ENCODE peak calls at places on chromosomes 5 and 9, in ten cellular contexts. One of them, this sample, is unnamed.

GRCh38 chr5:169100735-169101075 is 200.2 kb downstream of the SLIT3 start:
- DNase-seq in HS-5: peak; percentile 30
- DNase-seq in SW 1271: no peak
- DNase-seq in G401: no peak
- DNase-seq in effector CD4-positive, alpha-beta T cell: no peak
- DNase-seq in NCI-H2107: no peak
- DNase-seq in endodermal cell: peak; percentile 89
- DNase-seq in NCI-H82: peak; percentile 72
- DNase-seq in cardiac fibroblast: peak; percentile 11
- DNase-seq in naive thymus-derived CD4-positive, alpha-beta T cell: no peak
- DNase-seq in this sample: no peak

GRCh38 chr5:173835662-173836061 is 52.5 kb upstream of the CPEB4 start:
- DNase-seq in SW 1271: no peak
- DNase-seq in naive thymus-derived CD4-positive, alpha-beta T cell: no peak
- DNase-seq in HS-5: no peak
- DNase-seq in effector CD4-positive, alpha-beta T cell: no peak
- DNase-seq in cardiac fibroblast: no peak
- DNase-seq in NCI-H2107: no peak
- DNase-seq in NCI-H82: no peak
- DNase-seq in endodermal cell: peak; percentile 43
- DNase-seq in G401: no peak
- DNase-seq in this sample: no peak

GRCh38 chr5:87113848-87114247 is 153.8 kb upstream of the RASA1 start:
- DNase-seq in SW 1271: peak; percentile 86
- DNase-seq in naive thymus-derived CD4-positive, alpha-beta T cell: no peak
- DNase-seq in G401: no peak
- DNase-seq in cardiac fibroblast: peak; percentile 39
- DNase-seq in endodermal cell: no peak
- DNase-seq in effector CD4-positive, alpha-beta T cell: no peak
- DNase-seq in NCI-H2107: no peak
- DNase-seq in HS-5: peak; percentile 86
- DNase-seq in NCI-H82: no peak
- DNase-seq in this sample: no peak

GRCh38 chr5:172931001-172931536 is 28.2 kb upstream of the RPL26L1 start:
- DNase-seq in G401: no peak
- DNase-seq in SW 1271: peak; percentile 84
- DNase-seq in NCI-H82: no peak
- DNase-seq in NCI-H2107: no peak
- DNase-seq in cardiac fibroblast: peak; percentile 86
- DNase-seq in endodermal cell: no peak
- DNase-seq in naive thymus-derived CD4-positive, alpha-beta T cell: no peak
- DNase-seq in effector CD4-positive, alpha-beta T cell: no peak
- DNase-seq in HS-5: peak; percentile 92
- DNase-seq in this sample: peak; percentile 62

GRCh38 chr5:171585981-171586380 is 166.5 kb downstream of the FGF18 start:
- DNase-seq in effector CD4-positive, alpha-beta T cell: no peak
- DNase-seq in NCI-H2107: no peak
- DNase-seq in naive thymus-derived CD4-positive, alpha-beta T cell: no peak
- DNase-seq in HS-5: no peak
- DNase-seq in NCI-H82: no peak
- DNase-seq in cardiac fibroblast: no peak
- DNase-seq in endodermal cell: peak; percentile 26
- DNase-seq in SW 1271: no peak
- DNase-seq in G401: no peak
- DNase-seq in this sample: no peak

GRCh38 chr5:88659529-88660325 is 223.3 kb downstream of the MEF2C start:
- DNase-seq in NCI-H2107: no peak
- DNase-seq in effector CD4-positive, alpha-beta T cell: no peak
- DNase-seq in SW 1271: no peak
- DNase-seq in endodermal cell: peak; percentile 88
- DNase-seq in naive thymus-derived CD4-positive, alpha-beta T cell: no peak
- DNase-seq in cardiac fibroblast: no peak
- DNase-seq in HS-5: no peak
- DNase-seq in G401: peak; percentile 89
- DNase-seq in NCI-H82: peak; percentile 66
- DNase-seq in this sample: peak; percentile 57

GRCh38 chr5:59348189-59348588 is 545.3 kb downstream of the PDE4D start:
- DNase-seq in HS-5: no peak
- DNase-seq in effector CD4-positive, alpha-beta T cell: no peak
- DNase-seq in SW 1271: peak; percentile 20
- DNase-seq in NCI-H82: no peak
- DNase-seq in G401: no peak
- DNase-seq in NCI-H2107: no peak
- DNase-seq in cardiac fibroblast: no peak
- DNase-seq in naive thymus-derived CD4-positive, alpha-beta T cell: no peak
- DNase-seq in endodermal cell: no peak
- DNase-seq in this sample: no peak

GRCh38 chr5:141637693-141638419 is 1.1 kb downstream of the RELL2 start:
- DNase-seq in naive thymus-derived CD4-positive, alpha-beta T cell: peak; percentile 53
- DNase-seq in effector CD4-positive, alpha-beta T cell: peak; percentile 40
- DNase-seq in cardiac fibroblast: peak; percentile 60
- DNase-seq in HS-5: no peak
- DNase-seq in G401: peak; percentile 19
- DNase-seq in NCI-H2107: no peak
- DNase-seq in SW 1271: peak; percentile 36
- DNase-seq in endodermal cell: peak; percentile 96
- DNase-seq in NCI-H82: peak; percentile 80
- DNase-seq in this sample: peak; percentile 78

GRCh38 chr9:33198163-33198562 is 31.0 kb upstream of the B4GALT1 start:
- DNase-seq in endodermal cell: no peak
- DNase-seq in SW 1271: no peak
- DNase-seq in naive thymus-derived CD4-positive, alpha-beta T cell: no peak
- DNase-seq in cardiac fibroblast: peak; percentile 92
- DNase-seq in NCI-H82: no peak
- DNase-seq in effector CD4-positive, alpha-beta T cell: no peak
- DNase-seq in HS-5: no peak
- DNase-seq in G401: no peak
- DNase-seq in NCI-H2107: no peak
- DNase-seq in this sample: peak; percentile 72

GRCh38 chr9:5499889-5500398 is 10.4 kb upstream of the PDCD1LG2 start:
- DNase-seq in G401: no peak
- DNase-seq in effector CD4-positive, alpha-beta T cell: no peak
- DNase-seq in endodermal cell: no peak
- DNase-seq in NCI-H2107: no peak
- DNase-seq in naive thymus-derived CD4-positive, alpha-beta T cell: no peak
- DNase-seq in HS-5: peak; percentile 60
- DNase-seq in SW 1271: no peak
- DNase-seq in NCI-H82: no peak
- DNase-seq in cardiac fibroblast: peak; percentile 91
- DNase-seq in this sample: no peak

GRCh38 chr5:1106385-1107166 is 5.3 kb downstream of the SLC12A7 start:
- DNase-seq in HS-5: no peak
- DNase-seq in SW 1271: no peak
- DNase-seq in endodermal cell: no peak
- DNase-seq in naive thymus-derived CD4-positive, alpha-beta T cell: peak; percentile 34
- DNase-seq in NCI-H82: no peak
- DNase-seq in G401: no peak
- DNase-seq in NCI-H2107: no peak
- DNase-seq in cardiac fibroblast: no peak
- DNase-seq in effector CD4-positive, alpha-beta T cell: no peak
- DNase-seq in this sample: no peak

GRCh38 chr5:117872798-117873368 is 1115.5 kb downstream of the DTWD2 start:
- DNase-seq in naive thymus-derived CD4-positive, alpha-beta T cell: no peak
- DNase-seq in SW 1271: no peak
- DNase-seq in NCI-H2107: no peak
- DNase-seq in HS-5: no peak
- DNase-seq in effector CD4-positive, alpha-beta T cell: no peak
- DNase-seq in G401: no peak
- DNase-seq in endodermal cell: peak; percentile 42
- DNase-seq in NCI-H82: peak; percentile 42
- DNase-seq in cardiac fibroblast: no peak
- DNase-seq in this sample: no peak

GRCh38 chr5:74266132-74266531 is 374.4 kb downstream of the ENC1 start:
- DNase-seq in SW 1271: no peak
- DNase-seq in effector CD4-positive, alpha-beta T cell: no peak
- DNase-seq in endodermal cell: no peak
- DNase-seq in naive thymus-derived CD4-positive, alpha-beta T cell: no peak
- DNase-seq in NCI-H2107: no peak
- DNase-seq in cardiac fibroblast: no peak
- DNase-seq in G401: no peak
- DNase-seq in HS-5: no peak
- DNase-seq in NCI-H82: no peak
- DNase-seq in this sample: no peak

GRCh38 chr9:68999393-69000105 is 14.4 kb downstream of the PRKACG start:
- DNase-seq in SW 1271: peak; percentile 74
- DNase-seq in cardiac fibroblast: peak; percentile 82
- DNase-seq in naive thymus-derived CD4-positive, alpha-beta T cell: peak; percentile 82
- DNase-seq in NCI-H2107: peak; percentile 24
- DNase-seq in G401: peak; percentile 90
- DNase-seq in effector CD4-positive, alpha-beta T cell: peak; percentile 58
- DNase-seq in NCI-H82: peak; percentile 87
- DNase-seq in HS-5: peak; percentile 5
- DNase-seq in endodermal cell: peak; percentile 88
- DNase-seq in this sample: no peak

GRCh38 chr9:95504053-95504963 is 12.5 kb downstream of the PTCH1 start:
- DNase-seq in HS-5: no peak
- DNase-seq in SW 1271: no peak
- DNase-seq in endodermal cell: peak; percentile 86
- DNase-seq in cardiac fibroblast: peak; percentile 51
- DNase-seq in naive thymus-derived CD4-positive, alpha-beta T cell: no peak
- DNase-seq in G401: peak; percentile 84
- DNase-seq in NCI-H82: peak; percentile 34
- DNase-seq in effector CD4-positive, alpha-beta T cell: no peak
- DNase-seq in NCI-H2107: no peak
- DNase-seq in this sample: no peak

GRCh38 chr9:77848897-77849296 is 182.7 kb downstream of the GNAQ start:
- DNase-seq in naive thymus-derived CD4-positive, alpha-beta T cell: no peak
- DNase-seq in NCI-H2107: no peak
- DNase-seq in SW 1271: peak; percentile 18
- DNase-seq in endodermal cell: no peak
- DNase-seq in NCI-H82: no peak
- DNase-seq in effector CD4-positive, alpha-beta T cell: no peak
- DNase-seq in G401: peak; percentile 11
- DNase-seq in cardiac fibroblast: peak; percentile 89
- DNase-seq in HS-5: peak; percentile 38
- DNase-seq in this sample: no peak

GRCh38 chr5:68396722-68397121 is 181.2 kb downstream of the PIK3R1 start:
- DNase-seq in effector CD4-positive, alpha-beta T cell: no peak
- DNase-seq in NCI-H82: peak; percentile 65
- DNase-seq in cardiac fibroblast: no peak
- DNase-seq in G401: no peak
- DNase-seq in SW 1271: no peak
- DNase-seq in NCI-H2107: no peak
- DNase-seq in HS-5: no peak
- DNase-seq in naive thymus-derived CD4-positive, alpha-beta T cell: no peak
- DNase-seq in endodermal cell: no peak
- DNase-seq in this sample: no peak

GRCh38 chr5:107372723-107373487 is 297.8 kb downstream of the EFNA5 start:
- DNase-seq in endodermal cell: no peak
- DNase-seq in NCI-H82: peak; percentile 73
- DNase-seq in HS-5: no peak
- DNase-seq in SW 1271: no peak
- DNase-seq in cardiac fibroblast: peak; percentile 32
- DNase-seq in G401: peak; percentile 82
- DNase-seq in effector CD4-positive, alpha-beta T cell: no peak
- DNase-seq in naive thymus-derived CD4-positive, alpha-beta T cell: no peak
- DNase-seq in NCI-H2107: no peak
- DNase-seq in this sample: no peak

GRCh38 chr9:32631991-32632390 is 3.5 kb downstream of the TAF1L start:
- DNase-seq in naive thymus-derived CD4-positive, alpha-beta T cell: no peak
- DNase-seq in NCI-H82: no peak
- DNase-seq in cardiac fibroblast: no peak
- DNase-seq in G401: no peak
- DNase-seq in HS-5: no peak
- DNase-seq in effector CD4-positive, alpha-beta T cell: no peak
- DNase-seq in SW 1271: no peak
- DNase-seq in NCI-H2107: no peak
- DNase-seq in endodermal cell: no peak
- DNase-seq in this sample: no peak

GRCh38 chr9:2925016-2925415 is 81.1 kb upstream of the PUM3 start:
- DNase-seq in effector CD4-positive, alpha-beta T cell: no peak
- DNase-seq in NCI-H2107: no peak
- DNase-seq in SW 1271: no peak
- DNase-seq in HS-5: no peak
- DNase-seq in cardiac fibroblast: no peak
- DNase-seq in NCI-H82: no peak
- DNase-seq in naive thymus-derived CD4-positive, alpha-beta T cell: no peak
- DNase-seq in endodermal cell: no peak
- DNase-seq in G401: no peak
- DNase-seq in this sample: no peak

GRCh38 chr9:131677445-131678180 is 62.3 kb downstream of the RAPGEF1 start:
- DNase-seq in NCI-H2107: no peak
- DNase-seq in G401: no peak
- DNase-seq in SW 1271: peak; percentile 74
- DNase-seq in HS-5: peak; percentile 45
- DNase-seq in naive thymus-derived CD4-positive, alpha-beta T cell: no peak
- DNase-seq in NCI-H82: peak; percentile 79
- DNase-seq in effector CD4-positive, alpha-beta T cell: no peak
- DNase-seq in cardiac fibroblast: peak; percentile 71
- DNase-seq in endodermal cell: no peak
- DNase-seq in this sample: no peak

GRCh38 chr5:6872441-6873160 is 159.4 kb downstream of the TENT4A start:
- DNase-seq in effector CD4-positive, alpha-beta T cell: no peak
- DNase-seq in SW 1271: no peak
- DNase-seq in HS-5: no peak
- DNase-seq in G401: no peak
- DNase-seq in NCI-H2107: no peak
- DNase-seq in naive thymus-derived CD4-positive, alpha-beta T cell: no peak
- DNase-seq in NCI-H82: no peak
- DNase-seq in endodermal cell: no peak
- DNase-seq in cardiac fibroblast: no peak
- DNase-seq in this sample: no peak

GRCh38 chr5:119070578-119070827 is 384 bp upstream of the DMXL1 start:
- DNase-seq in SW 1271: no peak
- DNase-seq in effector CD4-positive, alpha-beta T cell: no peak
- DNase-seq in HS-5: no peak
- DNase-seq in naive thymus-derived CD4-positive, alpha-beta T cell: no peak
- DNase-seq in cardiac fibroblast: no peak
- DNase-seq in G401: no peak
- DNase-seq in endodermal cell: no peak
- DNase-seq in NCI-H2107: peak; percentile 47
- DNase-seq in NCI-H82: peak; percentile 94
- DNase-seq in this sample: peak; percentile 95

GRCh38 chr9:122931851-122932199 is 513 bp upstream of the ZBTB26 start:
- DNase-seq in NCI-H82: no peak
- DNase-seq in SW 1271: no peak
- DNase-seq in effector CD4-positive, alpha-beta T cell: no peak
- DNase-seq in endodermal cell: no peak
- DNase-seq in naive thymus-derived CD4-positive, alpha-beta T cell: no peak
- DNase-seq in G401: no peak
- DNase-seq in cardiac fibroblast: no peak
- DNase-seq in HS-5: no peak
- DNase-seq in NCI-H2107: no peak
- DNase-seq in this sample: no peak

GRCh38 chr9:24051587-24051986 is 225.5 kb upstream of the ELAVL2 start:
- DNase-seq in G401: no peak
- DNase-seq in HS-5: no peak
- DNase-seq in endodermal cell: no peak
- DNase-seq in NCI-H82: no peak
- DNase-seq in effector CD4-positive, alpha-beta T cell: no peak
- DNase-seq in SW 1271: no peak
- DNase-seq in cardiac fibroblast: no peak
- DNase-seq in naive thymus-derived CD4-positive, alpha-beta T cell: no peak
- DNase-seq in NCI-H2107: no peak
- DNase-seq in this sample: no peak

GRCh38 chr5:72480836-72481235 is 26.4 kb downstream of the ZNF366 start:
- DNase-seq in G401: no peak
- DNase-seq in cardiac fibroblast: no peak
- DNase-seq in NCI-H82: no peak
- DNase-seq in naive thymus-derived CD4-positive, alpha-beta T cell: no peak
- DNase-seq in SW 1271: no peak
- DNase-seq in effector CD4-positive, alpha-beta T cell: no peak
- DNase-seq in endodermal cell: no peak
- DNase-seq in HS-5: no peak
- DNase-seq in NCI-H2107: no peak
- DNase-seq in this sample: no peak

GRCh38 chr9:19663554-19663953 is 125.3 kb downstream of the SLC24A2 start:
- DNase-seq in naive thymus-derived CD4-positive, alpha-beta T cell: no peak
- DNase-seq in SW 1271: no peak
- DNase-seq in HS-5: no peak
- DNase-seq in effector CD4-positive, alpha-beta T cell: no peak
- DNase-seq in G401: no peak
- DNase-seq in NCI-H2107: no peak
- DNase-seq in NCI-H82: no peak
- DNase-seq in endodermal cell: no peak
- DNase-seq in cardiac fibroblast: no peak
- DNase-seq in this sample: no peak

GRCh38 chr5:67315082-67315801 is 118.6 kb upstream of the CD180 start:
- DNase-seq in cardiac fibroblast: peak; percentile 78
- DNase-seq in G401: peak; percentile 49
- DNase-seq in NCI-H2107: no peak
- DNase-seq in HS-5: no peak
- DNase-seq in SW 1271: peak; percentile 38
- DNase-seq in NCI-H82: no peak
- DNase-seq in endodermal cell: peak; percentile 52
- DNase-seq in naive thymus-derived CD4-positive, alpha-beta T cell: no peak
- DNase-seq in effector CD4-positive, alpha-beta T cell: no peak
- DNase-seq in this sample: no peak